ENCODE peak calls at places on chromosomes 1 and 21, in ten cellular contexts. K is right atrium auricular region; S is pancreas; I is fibroblast of lung; N is CD8-positive, alpha-beta T cell; M is RWPE2; H is breast epithelium; T is spleen; W is mucosa of descending colon; G is mammary epithelial cell. V is an unnamed sample. For H3K4me1, the result is how much of the 10 kb centered on the place peaks cover.

GRCh38 chr1:97936976-97937375 is 16.1 kb upstream of the DPYD start:
- DNase-seq in K (no peak), S (no peak), I (no peak), N (no peak), M (no peak), H (no peak), T (no peak), W (no peak), G (no peak), V (no peak)

GRCh38 chr1:59880735-59881134 is 45.8 kb downstream of the CYP2J2 start:
- DNase-seq in K (no peak), S (no peak), I (no peak), N (no peak), M (no peak), H (no peak), T (no peak), W (no peak), G (no peak), V (peak)

GRCh38 chr1:91803847-91804545 is 82.0 kb downstream of the TGFBR3 start:
- DNase-seq in K (no peak), S (no peak), I (no peak), N (peak), M (no peak), H (no peak), T (no peak), W (no peak), G (peak), V (no peak)

GRCh38 chr21:44756416-44757185 is 45.0 kb downstream of the UBE2G2 start:
- DNase-seq in K (no peak), S (no peak), I (no peak), N (no peak), M (peak), H (no peak), T (no peak), W (no peak), G (no peak), V (no peak)

GRCh38 chr1:30649321-30649991 is 73.9 kb downstream of the MATN1 start:
- DNase-seq in K (no peak), S (peak), I (no peak), N (no peak), M (peak), H (no peak), T (no peak), W (no peak), G (peak), V (no peak)

GRCh38 chr1:30697977-30698376 is 25.4 kb downstream of the MATN1 start:
- DNase-seq in K (no peak), S (no peak), I (peak), N (no peak), M (no peak), H (no peak), T (no peak), W (no peak), G (peak), V (no peak)

GRCh38 chr1:87394462-87394861 is 65.8 kb downstream of the LMO4 start:
- DNase-seq in K (no peak), S (no peak), I (no peak), N (no peak), M (no peak), H (no peak), T (no peak), W (no peak), G (no peak), V (no peak)

GRCh38 chr1:205668951-205669340 is 11.4 kb downstream of the SLC45A3 start:
- DNase-seq in K (no peak), S (no peak), I (no peak), N (no peak), M (no peak), H (no peak), T (no peak), W (no peak), G (no peak), V (no peak)

GRCh38 chr1:37055631-37056030 is 21.3 kb upstream of the GRIK3 start:
- DNase-seq in K (no peak), S (no peak), I (no peak), N (no peak), M (no peak), H (no peak), T (no peak), W (no peak), G (no peak), V (no peak)

GRCh38 chr1:16208270-16208987 is 4.0 kb downstream of the ARHGEF19 start:
- DNase-seq in K (no peak), S (no peak), I (peak), N (no peak), M (no peak), H (no peak), T (no peak), W (peak), G (no peak), V (no peak)

GRCh38 chr1:210143465-210144062 is 89.0 kb upstream of the SERTAD4 start:
- DNase-seq in K (peak), S (peak), I (peak), N (peak), M (no peak), H (peak), T (no peak), W (peak), G (peak), V (peak)

GRCh38 chr1:241637604-241638003 is 2.6 kb downstream of the CHML start:
- DNase-seq in K (no peak), S (no peak), I (peak), N (no peak), M (no peak), H (no peak), T (no peak), W (no peak), G (peak), V (no peak)

GRCh38 chr1:72777918-72778317 is 495.6 kb upstream of the NEGR1 start:
- DNase-seq in K (no peak), S (no peak), I (peak), N (no peak), M (no peak), H (no peak), T (no peak), W (no peak), G (no peak), V (no peak)

GRCh38 chr1:98429851-98430496 is 231.5 kb upstream of the SNX7 start:
- DNase-seq in K (no peak), S (peak), I (no peak), N (no peak), M (no peak), H (no peak), T (no peak), W (peak), G (no peak), V (no peak)

GRCh38 chr1:209619696-209620483 is 32.3 kb downstream of the LAMB3 start:
- DNase-seq in K (no peak), S (no peak), I (no peak), N (no peak), M (no peak), H (no peak), T (no peak), W (no peak), G (no peak), V (no peak)

GRCh38 chr1:246773213-246773641 is 49.0 kb downstream of the SCCPDH start:
- DNase-seq in K (no peak), S (no peak), I (no peak), N (no peak), M (no peak), H (no peak), T (no peak), W (no peak), G (no peak), V (no peak)

GRCh38 chr1:219427989-219428388 is 184.9 kb downstream of the ZC3H11B start:
- DNase-seq in K (no peak), S (no peak), I (peak), N (no peak), M (no peak), H (no peak), T (no peak), W (no peak), G (no peak), V (no peak)

GRCh38 chr1:90144820-90145219 is 149.9 kb downstream of the ZNF326 start:
- DNase-seq in K (no peak), S (no peak), I (no peak), N (no peak), M (no peak), H (no peak), T (no peak), W (no peak), G (no peak), V (no peak)

GRCh38 chr1:248807067-248807737 is 18.5 kb downstream of the SH3BP5L start:
- DNase-seq in K (no peak), S (peak), I (no peak), N (peak), M (no peak), H (no peak), T (peak), W (peak), G (no peak), V (peak)

GRCh38 chr1:221672160-221672762 is 69.6 kb downstream of the DUSP10 start:
- DNase-seq in K (no peak), S (no peak), I (peak), N (no peak), M (no peak), H (no peak), T (no peak), W (no peak), G (peak), V (no peak)

GRCh38 chr1:203175237-203176181 is at the start of gene MYBPH:
- DNase-seq in K (no peak), S (no peak), I (no peak), N (no peak), M (no peak), H (peak), T (peak), W (no peak), G (no peak), V (peak)

GRCh38 chr1:169739980-169740379 is 6.1 kb upstream of the SELE start:
- DNase-seq in K (no peak), S (no peak), I (peak), N (no peak), M (no peak), H (no peak), T (no peak), W (no peak), G (no peak), V (no peak)

GRCh38 chr21:45226540-45227326 is 61.0 kb downstream of the POFUT2 start:
- DNase-seq in K (no peak), S (no peak), I (peak), N (peak), M (no peak), H (no peak), T (no peak), W (no peak), G (peak), V (no peak)

GRCh38 chr1:37473431-37474050 is 839 bp upstream of the ZC3H12A start:
- DNase-seq in K (no peak), S (peak), I (peak), N (peak), M (no peak), H (peak), T (no peak), W (no peak), G (no peak), V (no peak)

GRCh38 chr1:81304187-81304586 is 496.5 kb upstream of the ADGRL2 start:
- DNase-seq in K (no peak), S (no peak), I (peak), N (no peak), M (no peak), H (no peak), T (no peak), W (no peak), G (peak), V (no peak)

GRCh38 chr1:182035097-182035770 is 26.3 kb downstream of the ZNF648 start:
- DNase-seq in K (no peak), S (no peak), I (no peak), N (no peak), M (no peak), H (no peak), T (no peak), W (no peak), G (no peak), V (no peak)

GRCh38 chr1:180415985-180416633 is 86.3 kb downstream of the ACBD6 start:
- DNase-seq in K (no peak), S (no peak), I (peak), N (no peak), M (no peak), H (no peak), T (no peak), W (no peak), G (peak), V (no peak)

GRCh38 chr1:66575739-66576138 is 41.8 kb downstream of the SGIP1 start:
- DNase-seq in K (no peak), S (no peak), I (peak), N (no peak), M (peak), H (no peak), T (no peak), W (no peak), G (no peak), V (no peak)

GRCh38 chr21:31045841-31046240 is 7.6 kb upstream of the KRTAP19-8 start:
- DNase-seq in K (no peak), S (no peak), I (no peak), N (no peak), M (no peak), H (no peak), T (no peak), W (no peak), G (no peak), V (no peak)

GRCh38 chr1:30942326-30942978 is 33.9 kb upstream of the SDC3 start:
- DNase-seq in K (no peak), S (no peak), I (no peak), N (no peak), M (no peak), H (no peak), T (no peak), W (no peak), G (no peak), V (no peak)

GRCh38 chr1:113675299-113675698 is 84.0 kb downstream of the PHTF1 start:
- DNase-seq in K (no peak), S (no peak), I (peak), N (no peak), M (no peak), H (no peak), T (no peak), W (no peak), G (peak), V (no peak)

DNA sequence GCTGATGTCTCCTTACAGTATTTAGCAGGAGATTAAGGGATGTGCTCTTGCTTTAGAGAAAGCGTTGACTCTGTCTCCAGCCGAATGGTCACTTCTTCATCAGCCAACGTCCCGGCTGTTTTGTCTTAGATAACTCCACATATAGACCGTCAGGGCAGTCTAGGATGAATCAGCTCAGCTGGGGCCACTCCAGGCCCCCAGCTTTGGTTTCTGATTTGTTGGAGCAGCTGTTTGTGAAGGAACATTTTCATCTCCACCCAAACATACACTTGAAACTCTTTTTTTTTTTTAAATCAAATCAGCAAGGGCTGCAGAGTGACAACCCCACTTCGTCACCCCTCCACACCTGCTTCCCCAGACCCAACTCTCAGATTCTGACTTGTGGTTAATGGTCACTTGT is 206.1 kb upstream of the GALNT2 start:
- DNase-seq in K (no peak), S (no peak), I (no peak), N (no peak), M (no peak), H (no peak), T (no peak), W (no peak), G (no peak), V (no peak)
- H3K4me1 ChIP-seq in K (under half), S (under half), I (under half), N (under half), M (under half), H (under half), T (under half), W (under half), G (under half), V (half or more)

GRCh38 chr1:54867717-54868057 is 19.3 kb downstream of the DHCR24 start:
- DNase-seq in K (no peak), S (no peak), I (no peak), N (no peak), M (no peak), H (no peak), T (no peak), W (no peak), G (no peak), V (no peak)
- TF ChIP-seq CTCF in K (no peak), S (no peak), I (no peak), N (no peak), M (no peak), H (no peak), T (no peak), W (no peak), G (no peak), V (no peak)

GRCh38 chr1:171545523-171545922 is 60.2 kb downstream of the PRRC2C start:
- DNase-seq in K (no peak), S (no peak), I (no peak), N (no peak), M (no peak), H (no peak), T (no peak), W (no peak), G (no peak), V (no peak)

DNA sequence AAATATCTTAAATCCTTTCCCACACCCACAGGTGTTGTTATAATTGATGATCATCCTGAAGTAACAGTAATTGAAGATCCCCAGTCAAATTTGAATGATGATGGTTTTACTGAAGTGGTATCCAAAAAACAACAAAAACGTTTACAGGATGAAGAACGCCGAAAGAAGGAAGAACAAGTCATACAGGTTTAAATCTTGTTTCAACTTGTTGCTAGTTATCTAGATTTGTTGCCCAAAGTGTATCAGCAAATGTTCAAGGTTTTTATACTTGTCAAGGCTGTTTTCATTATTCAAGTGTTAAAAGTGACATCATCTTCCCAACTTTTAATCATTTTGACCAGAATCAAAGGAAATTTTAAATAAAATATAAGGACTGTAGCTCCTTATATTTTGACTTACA is 64.7 kb downstream of the PRRC2C start:
- DNase-seq in K (no peak), S (no peak), I (no peak), N (no peak), M (no peak), H (no peak), T (no peak), W (no peak), G (peak), V (no peak)
- H3K4me1 ChIP-seq in K (under half), S (under half), I (under half), N (under half), M (under half), H (under half), T (under half), W (under half), G (under half), V (under half)

DNA sequence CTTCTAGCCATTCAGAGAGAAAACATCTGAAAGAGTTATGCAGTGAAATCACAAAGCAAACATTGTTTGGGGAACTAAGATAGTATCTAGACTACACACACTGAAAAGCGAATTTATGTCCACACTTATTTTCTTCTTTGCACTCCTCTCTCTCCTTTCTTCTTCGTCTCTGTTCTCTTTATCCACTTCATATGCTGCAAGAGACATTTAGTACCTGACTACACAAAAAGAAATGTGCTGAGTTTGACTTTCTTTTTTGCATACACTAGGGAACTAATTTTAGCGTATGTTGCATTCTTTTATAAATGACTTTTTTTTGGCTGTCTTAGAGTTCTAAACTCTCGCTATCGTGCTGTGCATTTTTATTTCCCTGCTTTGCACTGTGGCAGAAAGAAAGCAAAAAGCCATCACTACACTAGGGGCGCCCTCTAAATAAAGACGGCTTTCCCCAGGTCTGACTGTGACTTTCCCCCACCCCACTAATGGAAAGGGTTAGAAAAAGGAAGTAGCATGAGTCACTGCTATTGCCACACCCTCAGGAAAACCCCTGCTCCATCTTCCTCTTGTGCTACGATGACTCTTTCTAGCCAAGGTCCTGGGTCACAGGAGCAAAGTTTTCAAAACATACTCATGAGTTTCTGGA is 65.7 kb downstream of the MAP3K7CL start:
- DNase-seq in K (peak), S (peak), I (peak), N (peak), M (peak), H (no peak), T (no peak), W (no peak), G (peak), V (no peak)
- TF ChIP-seq CTCF in K (no peak), S (no peak), I (peak), N (peak), M (peak), H (no peak), T (peak), W (no peak), G (peak), V (peak)

GRCh38 chr1:207848234-207848633 is 62.7 kb downstream of the CD34 start:
- DNase-seq in K (peak), S (no peak), I (peak), N (no peak), M (peak), H (no peak), T (peak), W (peak), G (peak), V (peak)
- H3K4me1 ChIP-seq in K (half or more), S (under half), I (under half), N (half or more), M (under half), H (under half), T (half or more), W (under half), G (under half), V (half or more)

GRCh38 chr1:75361260-75361659 is 227.1 kb downstream of the LHX8 start:
- DNase-seq in K (no peak), S (no peak), I (no peak), N (no peak), M (no peak), H (no peak), T (no peak), W (no peak), G (no peak), V (no peak)

GRCh38 chr1:75366595-75366994 is 232.4 kb downstream of the LHX8 start:
- DNase-seq in K (no peak), S (no peak), I (no peak), N (no peak), M (no peak), H (no peak), T (no peak), W (no peak), G (no peak), V (no peak)
- TF ChIP-seq CTCF in K (no peak), S (no peak), I (no peak), N (no peak), M (no peak), H (no peak), T (no peak), W (no peak), G (no peak), V (no peak)

GRCh38 chr1:33335020-33335419 is 14.1 kb upstream of the A3GALT2 start:
- DNase-seq in K (peak), S (no peak), I (no peak), N (no peak), M (no peak), H (no peak), T (peak), W (no peak), G (no peak), V (no peak)

GRCh38 chr1:33337994-33338494 is 17.1 kb upstream of the A3GALT2 start:
- DNase-seq in K (no peak), S (no peak), I (peak), N (no peak), M (no peak), H (no peak), T (no peak), W (no peak), G (no peak), V (no peak)

GRCh38 chr1:33338495-33339211 is 17.8 kb upstream of the A3GALT2 start:
- DNase-seq in K (peak), S (peak), I (peak), N (no peak), M (no peak), H (no peak), T (peak), W (no peak), G (peak), V (peak)

GRCh38 chr1:33334081-33334552 is 13.2 kb upstream of the A3GALT2 start:
- DNase-seq in K (peak), S (no peak), I (no peak), N (no peak), M (no peak), H (no peak), T (peak), W (no peak), G (peak), V (peak)

GRCh38 chr1:33336580-33336979 is 15.7 kb upstream of the A3GALT2 start:
- DNase-seq in K (no peak), S (no peak), I (no peak), N (no peak), M (no peak), H (no peak), T (peak), W (no peak), G (no peak), V (no peak)
- H3K4me1 ChIP-seq in K (half or more), S (half or more), I (half or more), N (under half), M (half or more), H (half or more), T (half or more), W (half or more), G (half or more), V (half or more)

DNA sequence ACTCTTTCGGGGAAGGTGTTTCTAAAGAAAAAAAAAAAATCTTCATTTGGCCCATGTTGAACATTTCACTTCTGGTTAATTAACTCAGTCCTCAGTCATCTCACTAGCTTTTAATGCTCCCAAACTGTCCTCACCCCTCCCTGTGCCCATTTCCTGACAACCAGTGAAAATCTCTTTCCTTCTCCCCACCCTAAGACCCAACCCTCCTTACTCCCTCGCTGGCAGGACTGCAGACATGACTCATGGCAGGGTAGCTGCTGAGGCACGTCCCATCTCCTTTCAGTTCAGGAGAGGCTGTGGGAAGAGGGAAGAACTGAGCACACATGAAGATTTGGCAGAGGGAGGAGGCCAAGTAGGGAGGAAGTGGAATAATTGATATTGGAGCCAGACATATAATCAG is 12.6 kb downstream of the PKP1 start:
- DNase-seq in K (no peak), S (no peak), I (peak), N (no peak), M (peak), H (no peak), T (no peak), W (no peak), G (peak), V (no peak)
- TF ChIP-seq CTCF in K (no peak), S (no peak), I (no peak), N (no peak), M (no peak), H (no peak), T (no peak), W (no peak), G (no peak), V (no peak)